ENCODE peak calls at places on chromosomes 5 and 9, in six cellular contexts. F, R, N, U, X and A are unnamed samples.

GRCh38 chr5:98768160-98769005 is 5.1 kb upstream of the RGMB start:
- DNase-seq in F (no peak), R (peak), N (peak), U (peak), X (peak), A (peak)

GRCh38 chr5:114018178-114018577 is 343.7 kb upstream of the KCNN2 start:
- DNase-seq in F (no peak), R (no peak), N (no peak), U (no peak), X (no peak), A (no peak)

GRCh38 chr5:144972317-144972716 is 801.6 kb downstream of the KCTD16 start:
- DNase-seq in F (no peak), R (peak), N (no peak), U (peak), X (no peak), A (no peak)

GRCh38 chr9:14058078-14058688 is 255.8 kb downstream of the NFIB start:
- DNase-seq in F (no peak), R (no peak), N (no peak), U (peak), X (no peak), A (no peak)

GRCh38 chr9:137406876-137407589 is 15.9 kb downstream of the EXD3 start:
- DNase-seq in F (peak), R (peak), N (peak), U (peak), X (peak), A (peak)

GRCh38 chr5:129664336-129664937 is 83.5 kb upstream of the MINAR2 start:
- DNase-seq in F (no peak), R (peak), N (peak), U (peak), X (peak), A (peak)

GRCh38 chr9:90964101-90965020 is 162.7 kb downstream of the SYK start:
- DNase-seq in F (no peak), R (peak), N (no peak), U (peak), X (no peak), A (peak)

GRCh38 chr9:89814340-89815040 is 209.7 kb downstream of the GADD45G start:
- DNase-seq in F (no peak), R (no peak), N (peak), U (peak), X (peak), A (no peak)

GRCh38 chr9:135536166-135536565 is 9.8 kb upstream of the OBP2A start:
- DNase-seq in F (no peak), R (peak), N (no peak), U (peak), X (no peak), A (no peak)

GRCh38 chr9:122846371-122847060 is 18.1 kb upstream of the PDCL start:
- DNase-seq in F (no peak), R (no peak), N (no peak), U (no peak), X (no peak), A (no peak)

GRCh38 chr9:107760469-107761242 is 271.1 kb upstream of the KLF4 start:
- DNase-seq in F (no peak), R (no peak), N (no peak), U (no peak), X (peak), A (no peak)

GRCh38 chr5:140141241-140141640 is 15.5 kb downstream of the IGIP start:
- DNase-seq in F (no peak), R (peak), N (no peak), U (peak), X (no peak), A (no peak)

GRCh38 chr9:131836607-131837315 is 96.9 kb upstream of the RAPGEF1 start:
- DNase-seq in F (no peak), R (no peak), N (no peak), U (no peak), X (no peak), A (no peak)

GRCh38 chr9:131837836-131838235 is 98.0 kb upstream of the RAPGEF1 start:
- DNase-seq in F (no peak), R (no peak), N (no peak), U (no peak), X (no peak), A (no peak)

GRCh38 chr9:131836021-131836420 is 96.1 kb upstream of the RAPGEF1 start:
- DNase-seq in F (no peak), R (no peak), N (no peak), U (no peak), X (no peak), A (no peak)

GRCh38 chr9:131838581-131839280 is 98.9 kb upstream of the RAPGEF1 start:
- DNase-seq in F (no peak), R (no peak), N (peak), U (no peak), X (no peak), A (no peak)

DNA sequence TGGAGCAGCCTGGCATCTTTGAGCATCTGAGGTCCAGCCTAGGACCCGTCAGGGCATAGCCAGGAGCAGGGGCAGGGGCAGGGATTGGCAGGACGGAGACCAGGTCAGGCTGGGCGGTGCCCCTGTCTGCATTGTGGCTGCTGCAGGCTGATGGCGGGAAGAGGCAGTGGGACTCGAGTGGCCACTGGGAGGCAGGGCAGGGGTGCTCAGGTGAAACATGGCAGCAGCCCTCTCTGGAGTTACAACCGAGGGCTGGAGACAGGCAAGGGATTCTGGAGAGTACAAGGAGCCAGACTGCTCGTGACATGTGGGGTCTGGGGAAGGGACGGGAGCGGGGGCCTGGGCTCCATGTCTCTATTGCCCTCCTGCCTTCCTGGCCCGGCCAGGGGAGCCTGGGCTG is 97.4 kb upstream of the RAPGEF1 start:
- DNase-seq in F (no peak), R (no peak), N (peak), U (no peak), X (peak), A (no peak)
- TF ChIP-seq CTCF in F (no peak), R (no peak), N (peak), U (peak), X (peak), A (peak)

GRCh38 chr5:166083183-166083959 is 2208.1 kb upstream of the WWC1 start:
- DNase-seq in F (no peak), R (no peak), N (no peak), U (no peak), X (no peak), A (no peak)

GRCh38 chr5:166091931-166092330 is 2199.5 kb upstream of the WWC1 start:
- DNase-seq in F (no peak), R (no peak), N (no peak), U (no peak), X (no peak), A (no peak)

GRCh38 chr5:166088389-166089039 is 2202.9 kb upstream of the WWC1 start:
- DNase-seq in F (no peak), R (no peak), N (no peak), U (no peak), X (no peak), A (no peak)

GRCh38 chr5:166086568-166086967 is 2204.9 kb upstream of the WWC1 start:
- DNase-seq in F (no peak), R (no peak), N (no peak), U (no peak), X (no peak), A (no peak)
- TF ChIP-seq CTCF in F (no peak), R (no peak), N (no peak), U (no peak), X (no peak), A (no peak)

GRCh38 chr5:27240791-27241190 is 202.4 kb upstream of the CDH9 start:
- DNase-seq in F (no peak), R (no peak), N (no peak), U (no peak), X (no peak), A (no peak)

GRCh38 chr5:27242258-27242626 is 203.9 kb upstream of the CDH9 start:
- DNase-seq in F (no peak), R (no peak), N (no peak), U (peak), X (no peak), A (no peak)

GRCh38 chr5:27241564-27242257 is 203.3 kb upstream of the CDH9 start:
- DNase-seq in F (no peak), R (peak), N (no peak), U (peak), X (no peak), A (no peak)
- TF ChIP-seq CTCF in F (no peak), R (peak), N (no peak), U (peak), X (no peak), A (no peak)

DNA sequence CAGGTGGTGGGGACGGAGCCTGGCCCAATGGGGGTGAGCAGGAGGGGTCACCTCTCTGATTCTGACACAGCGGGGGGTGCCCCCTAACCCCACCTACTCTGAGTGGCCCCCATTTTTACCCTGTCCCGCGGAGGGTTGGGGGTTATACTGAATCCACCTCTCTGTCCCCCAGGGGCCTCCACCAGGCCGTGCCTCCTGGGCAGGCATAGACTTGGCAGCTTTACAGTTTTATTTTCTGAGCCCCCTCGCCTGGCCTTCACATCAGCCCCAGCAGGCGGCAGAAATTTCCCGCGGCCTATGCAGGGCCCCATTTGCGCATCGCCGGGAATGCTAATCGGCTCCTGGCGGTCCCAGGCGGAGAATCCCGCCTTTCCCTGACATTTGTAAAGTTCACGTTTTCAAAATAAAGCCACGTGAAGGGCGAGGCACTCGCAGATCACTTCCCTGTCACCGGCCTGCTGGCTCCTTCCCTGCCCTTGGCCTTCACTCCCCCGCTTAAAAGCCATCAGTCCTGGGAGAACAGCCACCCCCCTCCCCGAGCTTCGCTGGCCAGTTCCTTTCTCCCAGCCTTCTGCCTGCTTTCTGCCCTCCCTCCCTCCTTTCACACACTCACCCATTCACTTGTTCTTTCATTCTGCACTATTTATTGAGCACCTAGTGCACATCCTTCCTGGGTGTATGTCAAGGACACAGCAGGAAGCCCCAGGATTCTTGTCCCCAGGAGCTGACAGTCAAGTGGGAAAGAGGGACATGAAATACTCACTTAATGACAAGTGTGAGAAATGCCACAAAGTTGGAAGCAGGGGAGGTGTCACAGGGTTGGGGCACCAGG is 17.5 kb upstream of the LAMC3 start:
- DNase-seq in F (no peak), R (no peak), N (no peak), U (peak), X (peak), A (no peak)
- TF ChIP-seq CTCF in F (no peak), R (no peak), N (no peak), U (no peak), X (no peak), A (no peak)

GRCh38 chr5:56816546-56817081 is 1.3 kb downstream of the MAP3K1 start:
- DNase-seq in F (peak), R (peak), N (peak), U (peak), X (peak), A (peak)
- TF ChIP-seq CTCF in F (no peak), R (no peak), N (no peak), U (no peak), X (no peak), A (no peak)

DNA sequence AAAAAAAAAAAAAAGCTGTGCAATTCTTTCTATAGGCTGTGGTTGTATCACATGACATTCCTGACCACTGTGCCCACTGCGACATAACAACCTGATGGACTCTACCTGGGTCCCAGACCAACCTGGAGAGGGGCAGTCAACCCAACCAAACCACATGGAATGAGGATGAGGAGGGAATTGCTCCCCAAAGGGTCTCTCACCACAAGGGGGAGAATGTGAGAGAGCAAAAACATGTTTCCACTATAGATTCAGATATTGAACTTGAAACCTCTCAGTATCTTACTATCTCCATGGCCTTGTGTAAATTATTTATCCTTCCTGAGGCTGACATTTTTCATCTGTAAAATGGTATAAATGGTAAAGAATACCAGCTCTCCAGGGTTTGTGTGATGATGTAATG is 66.9 kb upstream of the SV2C start:
- DNase-seq in F (no peak), R (no peak), N (no peak), U (no peak), X (no peak), A (no peak)
- TF ChIP-seq CTCF in F (no peak), R (peak), N (no peak), U (no peak), X (no peak), A (peak)

DNA sequence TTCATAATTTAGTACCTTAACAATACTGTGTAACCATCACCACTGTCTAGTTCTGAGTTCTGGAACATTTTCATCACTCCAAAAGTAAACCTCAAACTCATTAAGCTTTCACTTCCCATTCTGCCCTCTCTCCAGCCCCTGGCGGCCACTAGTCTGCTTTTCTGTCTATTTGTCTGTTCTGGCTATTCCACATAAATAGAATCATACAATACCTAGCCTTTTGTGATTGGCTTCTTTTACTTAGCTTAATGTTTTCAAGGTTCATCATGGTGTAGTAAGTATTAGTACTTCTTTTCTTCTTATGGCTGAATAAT is 138.7 kb downstream of the RAPGEF6 start:
- DNase-seq in F (no peak), R (no peak), N (no peak), U (no peak), X (no peak), A (peak)
- TF ChIP-seq CTCF in F (no peak), R (no peak), N (no peak), U (no peak), X (no peak), A (peak)